ENCODE peak calls at places on chromosomes 5 and 9, in four cellular contexts. U is colonic mucosa, B is heart right ventricle, P is uterus. N is an unnamed sample.

GRCh38 chr5:60687927-60688720 is 11.8 kb downstream of the DEPDC1B start:
- DNase-seq in U (no peak), B (no peak), P (no peak), N (no peak)

GRCh38 chr5:173809014-173809413 is 79.1 kb upstream of the CPEB4 start:
- DNase-seq in U (no peak), B (no peak), P (no peak), N (no peak)

GRCh38 chr5:42650111-42650510 is 106.5 kb upstream of the CCDC152 start:
- DNase-seq in U (no peak), B (no peak), P (no peak), N (no peak)

GRCh38 chr5:170662966-170663365 is 120.6 kb upstream of the GABRP start:
- DNase-seq in U (no peak), B (no peak), P (no peak), N (no peak)

GRCh38 chr5:163790497-163790896 is 285.1 kb downstream of the MAT2B start:
- DNase-seq in U (no peak), B (no peak), P (no peak), N (no peak)

GRCh38 chr9:116318463-116319271 is 165.1 kb downstream of the PAPPA start:
- DNase-seq in U (peak; percentile 17), B (peak; percentile 43), P (peak; percentile 74), N (peak; percentile 75)

GRCh38 chr9:75238311-75238976 is 150.1 kb downstream of the OSTF1 start:
- DNase-seq in U (peak; percentile 71), B (no peak), P (no peak), N (peak; percentile 47)

GRCh38 chr5:171367424-171368370 is 20.0 kb upstream of the NPM1 start:
- DNase-seq in U (no peak), B (no peak), P (no peak), N (no peak)

GRCh38 chr5:28779161-28779754 is 1740.9 kb upstream of the CDH9 start:
- DNase-seq in U (no peak), B (no peak), P (no peak), N (no peak)

GRCh38 chr5:79982136-79982535 is 8.9 kb downstream of the MTX3 start:
- DNase-seq in U (no peak), B (no peak), P (no peak), N (no peak)

DNA sequence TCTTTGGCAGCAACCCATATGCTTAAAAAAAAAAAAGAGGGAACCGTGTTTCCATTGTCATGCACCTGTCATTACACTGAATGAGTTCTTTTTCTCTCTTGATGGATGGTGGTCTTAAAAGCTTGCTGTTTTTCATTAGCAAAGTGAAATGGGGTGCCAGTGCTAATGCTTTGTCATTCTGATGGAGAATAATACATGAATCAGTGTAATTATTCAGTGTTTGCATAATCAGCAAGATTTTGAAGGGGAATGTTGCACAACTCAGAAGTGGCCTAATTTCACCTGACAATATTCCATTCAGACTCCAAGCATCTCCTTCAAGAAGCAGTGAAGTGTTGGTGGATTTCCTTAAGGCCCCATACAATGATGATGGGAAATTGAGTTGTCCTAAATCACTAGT is 38.1 kb downstream of the MAP1B start:
- DNase-seq in U (no peak), B (no peak), P (no peak), N (no peak)
- H3K4me1 ChIP-seq in U (no peaks in the 10 kb centered on the region), B (peaks cover 51% of the 10 kb centered on the region), P (peaks cover 11% of the 10 kb centered on the region), N (peaks cover 56% of the 10 kb centered on the region)

DNA sequence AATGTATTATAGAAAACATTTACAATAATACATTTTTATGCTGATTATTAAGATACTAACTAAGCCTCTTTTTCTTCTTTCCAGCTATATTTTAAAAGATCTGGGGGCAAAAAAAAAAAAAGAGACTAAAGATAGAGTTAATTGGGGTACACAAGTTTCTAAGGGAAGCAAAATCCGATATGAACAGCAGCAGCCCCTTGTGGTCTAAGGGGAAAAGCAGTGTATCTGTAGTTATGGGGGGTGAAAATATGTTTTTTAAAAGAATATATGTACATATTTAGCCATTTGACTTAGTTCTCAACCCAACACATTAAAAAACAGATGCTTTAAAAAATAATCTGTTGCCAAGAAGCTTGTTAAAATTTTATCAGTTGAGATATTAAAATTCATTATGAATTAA is 134.3 kb upstream of the POU5F2 start:
- DNase-seq in U (no peak), B (no peak), P (no peak), N (no peak)
- TF ChIP-seq CTCF in U (no peak), B (no peak), P (no peak), N (no peak)

GRCh38 chr5:134534058-134534725 is 8.7 kb downstream of the JADE2 start:
- DNase-seq in U (no peak), B (no peak), P (no peak), N (no peak)
- H3K4me1 ChIP-seq in U (peaks cover 4% of the 10 kb centered on the region), B (peaks cover 58% of the 10 kb centered on the region), P (no peaks in the 10 kb centered on the region), N (peaks cover 38% of the 10 kb centered on the region)

GRCh38 chr5:143014017-143014651 is 244.0 kb downstream of the ARHGAP26 start:
- DNase-seq in U (no peak), B (peak; percentile 39), P (no peak), N (peak; percentile 26)
- TF ChIP-seq CTCF in U (no peak), B (peak; percentile 51), P (no peak), N (no peak)

GRCh38 chr9:70488098-70488792 is 73.8 kb upstream of the KLF9 start:
- DNase-seq in U (no peak), B (no peak), P (no peak), N (no peak)

GRCh38 chr9:70488793-70489105 is 74.3 kb upstream of the KLF9 start:
- DNase-seq in U (no peak), B (no peak), P (no peak), N (peak; percentile 31)

GRCh38 chr9:70493046-70493445 is 78.6 kb upstream of the KLF9 start:
- DNase-seq in U (no peak), B (no peak), P (no peak), N (no peak)

GRCh38 chr9:70491798-70492736 is 77.6 kb upstream of the KLF9 start:
- DNase-seq in U (no peak), B (no peak), P (no peak), N (no peak)

GRCh38 chr9:70490478-70490877 is 76.0 kb upstream of the KLF9 start:
- DNase-seq in U (no peak), B (no peak), P (no peak), N (no peak)
- H3K4me1 ChIP-seq in U (no peaks in the 10 kb centered on the region), B (peaks cover 78% of the 10 kb centered on the region), P (peaks cover 23% of the 10 kb centered on the region), N (peaks cover 18% of the 10 kb centered on the region)

GRCh38 chr9:34992376-34992951 is 2.9 kb downstream of the DNAJB5 start:
- DNase-seq in U (no peak), B (peak; percentile 56), P (peak; percentile 77), N (no peak)

GRCh38 chr9:34989946-34990635 is 546 bp downstream of the DNAJB5 start:
- DNase-seq in U (peak; percentile 53), B (peak; percentile 57), P (peak; percentile 74), N (peak; percentile 81)

GRCh38 chr9:34990908-34991832 is 1.6 kb downstream of the DNAJB5 start:
- DNase-seq in U (no peak), B (no peak), P (peak; percentile 28), N (no peak)

GRCh38 chr9:34993502-34994428 is 4.2 kb downstream of the DNAJB5 start:
- DNase-seq in U (peak; percentile 35), B (peak; percentile 71), P (peak; percentile 86), N (peak; percentile 72)

GRCh38 chr9:34991833-34992375 is 2.4 kb downstream of the DNAJB5 start:
- DNase-seq in U (no peak), B (peak; percentile 34), P (peak; percentile 43), N (no peak)
- TF ChIP-seq CTCF in U (no peak), B (peak; percentile 30), P (peak; percentile 1), N (no peak)

GRCh38 chr9:136542246-136543041 is 3.4 kb downstream of the NOTCH1 start:
- DNase-seq in U (no peak), B (no peak), P (no peak), N (no peak)

GRCh38 chr9:136545065-136545965 is 533 bp downstream of the NOTCH1 start:
- DNase-seq in U (no peak), B (no peak), P (peak; percentile 57), N (no peak)

GRCh38 chr9:136544549-136545064 is 1.2 kb downstream of the NOTCH1 start:
- DNase-seq in U (peak; percentile 87), B (peak; percentile 79), P (peak; percentile 63), N (peak; percentile 40)

GRCh38 chr9:136543280-136543679 is 2.6 kb downstream of the NOTCH1 start:
- DNase-seq in U (no peak), B (no peak), P (no peak), N (no peak)

DNA sequence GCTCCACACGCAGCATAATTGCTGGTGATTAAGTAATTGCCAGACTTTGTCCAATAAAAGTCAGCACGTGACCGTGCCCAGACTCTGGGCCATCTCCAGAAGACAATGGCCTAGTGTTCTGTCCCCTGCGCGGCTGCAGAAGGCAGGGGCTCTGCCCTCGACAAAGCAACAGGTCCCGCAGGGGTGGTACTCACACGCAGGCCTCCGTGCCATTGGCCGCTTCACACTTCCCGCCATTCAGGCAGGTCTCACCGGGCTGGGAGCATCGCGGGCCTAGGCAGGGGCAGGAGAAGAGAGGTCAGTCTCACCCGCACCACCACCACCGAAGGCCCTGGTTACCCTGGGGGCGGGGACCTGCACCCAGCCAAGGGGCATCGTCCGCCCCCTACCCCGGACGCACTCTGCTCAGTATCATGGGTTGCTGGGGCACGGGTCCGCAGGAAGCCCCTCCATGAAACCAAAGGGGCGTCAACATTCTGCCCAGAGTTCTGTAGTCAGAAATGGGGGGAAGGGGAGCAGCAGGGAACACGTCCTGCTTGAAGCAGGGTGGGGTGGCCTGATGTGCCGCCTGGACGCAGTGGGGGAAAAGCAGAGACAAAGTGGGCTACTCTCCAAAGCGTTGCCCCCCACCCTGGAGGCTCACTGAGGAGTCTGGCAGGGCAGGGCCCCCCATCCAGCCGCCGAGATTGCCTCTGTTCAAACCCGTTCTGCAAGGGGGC is 1.9 kb downstream of the NOTCH1 start:
- DNase-seq in U (peak; percentile 86), B (no peak), P (no peak), N (peak; percentile 91)
- H3K4me1 ChIP-seq in U (peaks cover 37% of the 10 kb centered on the region), B (peaks cover 69% of the 10 kb centered on the region), P (peaks cover 25% of the 10 kb centered on the region), N (peaks cover 24% of the 10 kb centered on the region)

GRCh38 chr9:126690431-126691051 is 76.8 kb downstream of the LMX1B start:
- DNase-seq in U (peak; percentile 64), B (peak; percentile 55), P (no peak), N (peak; percentile 59)
- TF ChIP-seq CTCF in U (peak; percentile 52), B (peak; percentile 69), P (no peak), N (peak; percentile 59)